ENCODE peak calls at places on chromosomes 3 and 15, in four cellular contexts. L, P, G and N are unnamed samples.

GRCh38 chr3:55235416-55235815 is 251.7 kb downstream of the WNT5A start:
- DNase-seq in G (no peak), P (no peak), L (no peak), N (no peak)

GRCh38 chr3:49903451-49904424 is at the start of gene MST1R:
- DNase-seq in L (no peak), P (peak; percentile 94), G (no peak), N (peak; percentile 83)

GRCh38 chr15:94844533-94845390 is 613.4 kb downstream of the MCTP2 start:
- DNase-seq in G (peak; percentile 33), L (no peak), P (peak; percentile 48), N (peak; percentile 43)

GRCh38 chr3:120102232-120102631 is 8.0 kb upstream of the GSK3B start:
- DNase-seq in L (no peak), P (no peak), G (no peak), N (no peak)

GRCh38 chr3:161349529-161350278 is 21.6 kb downstream of the SPTSSB start:
- DNase-seq in L (no peak), P (no peak), G (peak; percentile 80), N (no peak)

GRCh38 chr3:24451461-24452099 is 43.1 kb downstream of the THRB start:
- DNase-seq in G (no peak), L (no peak), P (no peak), N (no peak)

GRCh38 chr15:26082833-26083174 is 219.7 kb upstream of the ATP10A start:
- DNase-seq in P (no peak), L (no peak), G (peak; percentile 9), N (no peak)

GRCh38 chr3:151386063-151386462 is 1.5 kb upstream of the P2RY12 start:
- DNase-seq in L (no peak), P (no peak), G (no peak), N (no peak)

GRCh38 chr3:197701851-197702250 is 34.9 kb downstream of the RUBCN start:
- DNase-seq in G (no peak), L (no peak), P (no peak), N (no peak)

GRCh38 chr3:49689046-49689886 is at the start of the genes MST1 and RNF123:
- DNase-seq in G (peak; percentile 79), L (peak; percentile 21), P (peak; percentile 95), N (peak; percentile 98)

GRCh38 chr3:120449701-120450216 is 1.0 kb downstream of the FSTL1 start:
- DNase-seq in P (no peak), L (no peak), G (no peak), N (no peak)

GRCh38 chr3:31278532-31278931 is 254.2 kb upstream of the STT3B start:
- DNase-seq in P (no peak), G (no peak), L (no peak), N (no peak)

GRCh38 chr3:107957506-107957905 is 133.3 kb downstream of the CD47 start:
- DNase-seq in L (no peak), P (no peak), G (no peak), N (no peak)

GRCh38 chr15:65862682-65863081 is 6.6 kb upstream of the RAB11A start:
- DNase-seq in G (peak; percentile 75), L (no peak), P (peak; percentile 77), N (peak; percentile 55)

GRCh38 chr3:34504755-34505154 is 706.3 kb downstream of the PDCD6IP start:
- DNase-seq in P (no peak), L (no peak), G (no peak), N (no peak)

GRCh38 chr3:72629191-72629611 is 219.0 kb downstream of the SHQ1 start:
- DNase-seq in L (no peak), P (no peak), G (no peak), N (no peak)

GRCh38 chr3:171770689-171771620 is 39.3 kb downstream of the PLD1 start:
- DNase-seq in L (no peak), G (peak; percentile 80), P (peak; percentile 16), N (no peak)

GRCh38 chr15:53710906-53711305 is 48.6 kb downstream of the WDR72 start:
- DNase-seq in G (no peak), L (no peak), P (no peak), N (no peak)

GRCh38 chr15:51731549-51732267 is 5.7 kb downstream of the LYSMD2 start:
- DNase-seq in G (peak; percentile 55), P (no peak), L (no peak), N (no peak)

GRCh38 chr3:3853584-3853983 is 54.4 kb downstream of the LRRN1 start:
- DNase-seq in G (no peak), P (no peak), L (no peak), N (no peak)

GRCh38 chr15:77819271-77819806 is 186.6 kb upstream of the LINGO1 start:
- DNase-seq in P (peak; percentile 34), G (no peak), L (no peak), N (peak; percentile 59)

GRCh38 chr15:66833803-66834202 is 131.8 kb downstream of the SMAD6 start:
- DNase-seq in P (no peak), G (no peak), L (no peak), N (no peak)

GRCh38 chr3:52346623-52347530 is 30.8 kb downstream of the DNAH1 start:
- DNase-seq in G (peak; percentile 16), P (no peak), L (peak; percentile 19), N (no peak)

GRCh38 chr15:73368301-73369072 is at the start of gene HCN4:
- DNase-seq in P (peak; percentile 84), L (no peak), G (no peak), N (peak; percentile 83)

GRCh38 chr15:77580991-77581682 is 51.6 kb downstream of the LINGO1 start:
- DNase-seq in G (no peak), L (no peak), P (no peak), N (no peak)

GRCh38 chr3:182349951-182350350 is 443.4 kb upstream of the ATP11B start:
- DNase-seq in P (no peak), L (no peak), G (no peak), N (no peak)

GRCh38 chr15:56160966-56161365 is 82.7 kb downstream of the RFX7 start:
- DNase-seq in L (no peak), P (no peak), G (no peak), N (no peak)

GRCh38 chr3:127964053-127964452 is 49.0 kb downstream of the KBTBD12 start:
- DNase-seq in G (no peak), P (no peak), L (no peak), N (no peak)

GRCh38 chr15:59830143-59830542 is 141.0 kb upstream of the BNIP2 start:
- DNase-seq in P (no peak), G (no peak), L (no peak), N (no peak)

GRCh38 chr3:143084856-143085731 is 34.5 kb upstream of the CHST2 start:
- DNase-seq in P (no peak), L (no peak), G (peak; percentile 88), N (peak; percentile 35)

GRCh38 chr3:159877924-159878323 is 110.7 kb upstream of the IL12A start:
- DNase-seq in L (no peak), G (no peak), P (no peak), N (no peak)

GRCh38 chr15:45458746-45459403 is 63.7 kb downstream of the SLC30A4 start:
- DNase-seq in L (no peak), G (no peak), P (peak; percentile 78), N (peak; percentile 80)

DNA sequence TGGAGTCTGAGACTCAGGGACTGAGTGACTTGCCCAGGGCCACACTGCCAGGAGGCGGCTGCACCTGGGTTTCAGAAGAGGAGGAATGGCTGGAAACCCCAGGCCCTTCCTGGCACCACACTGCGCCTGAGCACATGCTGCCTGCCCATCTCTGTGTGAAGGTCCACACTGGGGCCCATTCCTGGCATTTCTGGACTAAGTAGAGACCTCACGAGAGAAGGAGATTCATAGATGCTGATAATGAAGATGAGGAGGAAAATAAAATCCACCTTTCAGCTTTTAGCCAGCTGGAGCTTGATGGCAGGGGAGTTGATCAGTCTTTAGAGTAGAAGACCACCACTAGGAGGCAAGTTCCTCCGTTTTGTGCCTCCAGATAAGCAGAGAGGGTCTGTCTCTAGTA is 40.2 kb upstream of the TF start:
- DNase-seq in G (no peak), P (no peak), L (no peak), N (no peak)
- TF ChIP-seq CTCF in G (no peak), P (no peak), L (no peak), N (no peak)

GRCh38 chr15:70214266-70214665 is 116.5 kb upstream of the TLE3 start:
- DNase-seq in G (no peak), P (no peak), L (no peak), N (no peak)
- TF ChIP-seq CTCF in G (no peak), P (no peak), L (no peak), N (peak; percentile 16)

GRCh38 chr3:33439421-33440327 is 531 bp downstream of the UBP1 start:
- DNase-seq in P (no peak), L (no peak), G (peak; percentile 18), N (peak; percentile 73)
- TF ChIP-seq CTCF in P (no peak), L (no peak), G (peak; percentile 21), N (no peak)

DNA sequence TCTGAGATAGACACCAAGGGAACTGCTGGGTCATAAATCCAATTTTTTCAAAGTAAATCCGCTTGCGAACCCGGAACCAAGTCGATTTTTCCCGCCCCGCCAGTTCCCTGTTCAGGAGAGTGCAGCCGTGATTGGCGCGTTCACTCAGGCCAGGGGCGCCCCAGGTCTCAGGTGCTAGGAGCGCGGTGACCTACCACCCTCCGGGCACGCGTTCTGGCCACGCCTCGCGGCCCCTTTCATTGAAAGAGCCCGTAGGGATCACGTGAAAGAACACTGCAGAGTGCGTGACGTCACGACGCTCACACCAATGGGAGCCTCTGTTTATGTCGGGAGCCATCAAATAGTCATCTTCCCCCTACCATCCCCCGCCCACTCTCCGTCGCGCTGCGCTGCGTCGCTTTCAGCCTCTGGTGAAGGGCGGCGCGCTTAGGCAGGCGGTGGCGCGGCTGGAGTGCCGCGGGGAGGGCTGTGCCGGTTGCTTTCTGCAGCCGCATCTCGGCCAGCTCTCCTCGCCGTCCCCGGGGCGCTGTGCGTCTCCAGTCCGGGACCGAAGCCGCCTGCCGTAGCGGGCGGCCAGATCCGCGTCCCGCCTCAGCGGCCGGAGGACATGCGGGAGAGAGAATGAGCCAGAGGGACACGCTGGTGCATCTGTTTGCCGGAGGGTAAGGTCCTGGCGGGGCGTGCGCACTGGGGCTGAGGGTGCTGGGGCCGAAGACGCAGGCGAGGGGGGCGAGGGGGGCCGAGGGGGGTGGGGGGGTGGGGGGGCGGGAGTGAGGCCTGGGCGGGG is at the start of gene SLC25A36:
- DNase-seq in P (peak; percentile 97), L (peak; percentile 93), G (peak; percentile 95), N (peak; percentile 96)
- TF ChIP-seq CTCF in P (no peak), L (no peak), G (no peak), N (no peak)